ENCODE peak calls at places on chromosomes 2 and 18, in nine cellular contexts. M, X, V, O, W, U, K, J and B are unnamed samples.

GRCh38 chr2:12737226-12738111 is 20.7 kb downstream of the TRIB2 start:
- DNase-seq in M (no peak), J (no peak), V (no peak), K (no peak), W (no peak), X (no peak), U (no peak), O (no peak), B (no peak)

GRCh38 chr2:134202361-134202760 is 51.5 kb upstream of the MGAT5 start:
- DNase-seq in W (peak), K (no peak), M (no peak), U (no peak), V (no peak), J (peak), O (no peak), X (no peak), B (peak)

GRCh38 chr18:39198376-39198775 is 1632.8 kb upstream of the CELF4 start:
- DNase-seq in U (no peak), J (no peak), M (no peak), V (no peak), W (no peak), O (no peak), K (no peak), X (no peak), B (no peak)

GRCh38 chr18:12014091-12014490 is 32.8 kb downstream of the IMPA2 start:
- DNase-seq in W (no peak), X (no peak), O (no peak), M (no peak), U (no peak), J (no peak), V (no peak), K (no peak), B (no peak)

GRCh38 chr18:66734451-66734850 is 130.6 kb upstream of the CDH19 start:
- DNase-seq in X (no peak), M (no peak), J (no peak), V (no peak), U (no peak), W (no peak), K (no peak), O (no peak), B (no peak)

GRCh38 chr2:188984126-188984525 is 10.0 kb downstream of the COL3A1 start:
- DNase-seq in O (no peak), K (no peak), X (no peak), M (no peak), V (no peak), W (no peak), J (peak), U (no peak), B (no peak)

GRCh38 chr2:203708846-203709815 is 2.7 kb downstream of the CD28 start:
- DNase-seq in O (no peak), U (no peak), X (no peak), J (no peak), W (no peak), K (no peak), V (no peak), M (no peak), B (no peak)

GRCh38 chr2:10361220-10361588 is 58.5 kb downstream of the HPCAL1 start:
- DNase-seq in U (no peak), J (peak), M (no peak), X (no peak), K (no peak), V (no peak), W (no peak), O (no peak), B (peak)

GRCh38 chr2:20584637-20585321 is 66.1 kb downstream of the HS1BP3 start:
- DNase-seq in M (no peak), W (no peak), V (no peak), U (no peak), K (no peak), X (no peak), J (peak), O (no peak), B (peak)

GRCh38 chr2:128413014-128413717 is 94.5 kb upstream of the HS6ST1 start:
- DNase-seq in W (no peak), J (no peak), K (no peak), V (no peak), M (no peak), U (no peak), X (peak), O (no peak), B (no peak)

GRCh38 chr18:21053127-21053526 is 58.5 kb downstream of the ROCK1 start:
- DNase-seq in W (no peak), X (no peak), K (no peak), J (peak), M (no peak), O (peak), U (no peak), V (no peak), B (no peak)

GRCh38 chr2:43078301-43078700 is 148.1 kb downstream of the ZFP36L2 start:
- DNase-seq in M (no peak), W (no peak), O (no peak), U (no peak), J (no peak), K (no peak), V (no peak), X (no peak), B (no peak)

GRCh38 chr18:8816233-8816632 is 110.9 kb downstream of the MTCL1 start:
- DNase-seq in U (no peak), M (no peak), X (no peak), J (peak), W (no peak), O (no peak), K (no peak), V (no peak), B (no peak)

GRCh38 chr2:25078171-25079049 is 36.5 kb downstream of the EFR3B start:
- DNase-seq in K (peak), X (no peak), M (no peak), W (peak), O (no peak), U (no peak), V (no peak), J (peak), B (peak)

GRCh38 chr2:12002215-12002614 is 255.8 kb downstream of the LPIN1 start:
- DNase-seq in U (no peak), V (no peak), X (no peak), O (no peak), J (no peak), W (no peak), M (no peak), K (no peak), B (no peak)

GRCh38 chr2:152354909-152355308 is 19.9 kb downstream of the FMNL2 start:
- DNase-seq in U (no peak), M (no peak), J (no peak), O (no peak), X (no peak), K (no peak), V (no peak), W (no peak), B (no peak)

GRCh38 chr2:5562865-5563264 is 129.3 kb upstream of the SOX11 start:
- DNase-seq in J (no peak), X (no peak), W (no peak), M (no peak), U (no peak), O (no peak), K (no peak), V (no peak), B (no peak)

GRCh38 chr18:60895181-60895580 is 438.0 kb upstream of the CDH20 start:
- DNase-seq in U (no peak), J (no peak), X (no peak), O (no peak), K (no peak), V (no peak), M (no peak), W (no peak), B (peak)

GRCh38 chr2:174012347-174013309 is 47.5 kb upstream of the SP3 start:
- DNase-seq in X (peak), O (peak), J (peak), W (no peak), K (no peak), U (peak), V (peak), M (peak), B (no peak)

GRCh38 chr18:8084160-8084559 is 517.0 kb downstream of the PTPRM start:
- DNase-seq in X (no peak), K (peak), U (no peak), V (no peak), O (peak), J (peak), W (peak), M (no peak), B (peak)

GRCh38 chr2:40316631-40317030 is 135.3 kb downstream of the SLC8A1 start:
- DNase-seq in X (no peak), M (no peak), U (no peak), J (no peak), O (no peak), K (no peak), V (no peak), W (no peak), B (no peak)

GRCh38 chr2:130336877-130337734 is 5.6 kb upstream of the IMP4 start:
- DNase-seq in X (peak), O (peak), V (peak), M (no peak), K (peak), J (peak), U (no peak), W (peak), B (no peak)

GRCh38 chr2:157444643-157445040 is 753 bp upstream of the CYTIP start:
- DNase-seq in J (no peak), X (no peak), V (no peak), U (no peak), K (no peak), O (no peak), M (no peak), W (no peak), B (no peak)

GRCh38 chr2:202377308-202377736 is 1.2 kb downstream of the BMPR2 start:
- DNase-seq in V (no peak), K (peak), M (no peak), J (peak), U (no peak), O (no peak), X (peak), W (peak), B (peak)

GRCh38 chr2:215664847-215665525 is 229.1 kb upstream of the FN1 start:
- DNase-seq in J (peak), W (no peak), U (no peak), X (no peak), M (no peak), V (no peak), K (no peak), O (no peak), B (no peak)

GRCh38 chr2:100741880-100742814 is 77.8 kb upstream of the NPAS2 start:
- DNase-seq in K (no peak), X (no peak), U (no peak), V (no peak), W (no peak), O (no peak), J (peak), M (no peak), B (no peak)

GRCh38 chr2:15764683-15765011 is 173.0 kb downstream of the DDX1 start:
- DNase-seq in J (no peak), K (no peak), O (no peak), V (no peak), W (no peak), M (no peak), X (peak), U (no peak), B (no peak)

GRCh38 chr2:10283106-10284062 is 19.3 kb upstream of the HPCAL1 start:
- DNase-seq in V (no peak), U (no peak), K (no peak), X (no peak), J (peak), O (no peak), W (peak), M (no peak), B (peak)

GRCh38 chr2:176484838-176485237 is 215.6 kb downstream of the MTX2 start:
- DNase-seq in U (no peak), M (no peak), V (no peak), K (no peak), X (no peak), O (no peak), J (peak), W (no peak), B (no peak)